ENCODE peak calls at places on chromosomes 2 and 18, in eight cellular contexts. One of them, this sample, is unnamed.

GRCh38 chr2:121241466-121241865 is 43.5 kb downstream of the TFCP2L1 start:
- DNase-seq in skeletal muscle cell: no peak
- DNase-seq in stimulated activated CD8-positive, alpha-beta memory T cell treated with anti-CD3 and anti-CD28 coated beads, Interleukin-7, amount 100 ng/mL, for 24 hours: no peak
- DNase-seq in H54: no peak
- DNase-seq in hippocampal formation: no peak
- DNase-seq in activated naive CD8-positive, alpha-beta T cell treated with anti-CD3 and anti-CD28 coated beads, Interleukin-2, amount 50 U/mL, for 24 hours: no peak
- DNase-seq in brain microvascular endothelial cell: no peak
- DNase-seq in iris pigment epithelial cell: no peak
- DNase-seq in this sample: no peak

GRCh38 chr2:11368059-11368572 is 23.7 kb upstream of the ROCK2 start:
- DNase-seq in skeletal muscle cell: no peak
- DNase-seq in stimulated activated CD8-positive, alpha-beta memory T cell treated with anti-CD3 and anti-CD28 coated beads, Interleukin-7, amount 100 ng/mL, for 24 hours: no peak
- DNase-seq in H54: no peak
- DNase-seq in hippocampal formation: no peak
- DNase-seq in activated naive CD8-positive, alpha-beta T cell treated with anti-CD3 and anti-CD28 coated beads, Interleukin-2, amount 50 U/mL, for 24 hours: no peak
- DNase-seq in brain microvascular endothelial cell: no peak
- DNase-seq in iris pigment epithelial cell: no peak
- DNase-seq in this sample: no peak

GRCh38 chr2:100780203-100781008 is 39.5 kb upstream of the NPAS2 start:
- DNase-seq in skeletal muscle cell: no peak
- DNase-seq in stimulated activated CD8-positive, alpha-beta memory T cell treated with anti-CD3 and anti-CD28 coated beads, Interleukin-7, amount 100 ng/mL, for 24 hours: no peak
- DNase-seq in H54: peak
- DNase-seq in hippocampal formation: no peak
- DNase-seq in activated naive CD8-positive, alpha-beta T cell treated with anti-CD3 and anti-CD28 coated beads, Interleukin-2, amount 50 U/mL, for 24 hours: no peak
- DNase-seq in brain microvascular endothelial cell: no peak
- DNase-seq in iris pigment epithelial cell: peak
- DNase-seq in this sample: no peak

GRCh38 chr2:174888646-174889271 is 116.4 kb downstream of the CHN1 start:
- DNase-seq in skeletal muscle cell: no peak
- DNase-seq in stimulated activated CD8-positive, alpha-beta memory T cell treated with anti-CD3 and anti-CD28 coated beads, Interleukin-7, amount 100 ng/mL, for 24 hours: no peak
- DNase-seq in H54: no peak
- DNase-seq in hippocampal formation: no peak
- DNase-seq in activated naive CD8-positive, alpha-beta T cell treated with anti-CD3 and anti-CD28 coated beads, Interleukin-2, amount 50 U/mL, for 24 hours: no peak
- DNase-seq in brain microvascular endothelial cell: peak
- DNase-seq in iris pigment epithelial cell: no peak
- DNase-seq in this sample: peak

GRCh38 chr2:3130889-3131635 is 246.6 kb downstream of the EIPR1 start:
- DNase-seq in skeletal muscle cell: no peak
- DNase-seq in stimulated activated CD8-positive, alpha-beta memory T cell treated with anti-CD3 and anti-CD28 coated beads, Interleukin-7, amount 100 ng/mL, for 24 hours: no peak
- DNase-seq in H54: no peak
- DNase-seq in hippocampal formation: no peak
- DNase-seq in activated naive CD8-positive, alpha-beta T cell treated with anti-CD3 and anti-CD28 coated beads, Interleukin-2, amount 50 U/mL, for 24 hours: no peak
- DNase-seq in brain microvascular endothelial cell: no peak
- DNase-seq in iris pigment epithelial cell: no peak
- DNase-seq in this sample: no peak

GRCh38 chr18:13576598-13576997 is 149.8 kb downstream of the FAM210A start:
- DNase-seq in skeletal muscle cell: no peak
- DNase-seq in stimulated activated CD8-positive, alpha-beta memory T cell treated with anti-CD3 and anti-CD28 coated beads, Interleukin-7, amount 100 ng/mL, for 24 hours: no peak
- DNase-seq in H54: no peak
- DNase-seq in hippocampal formation: no peak
- DNase-seq in activated naive CD8-positive, alpha-beta T cell treated with anti-CD3 and anti-CD28 coated beads, Interleukin-2, amount 50 U/mL, for 24 hours: no peak
- DNase-seq in brain microvascular endothelial cell: no peak
- DNase-seq in iris pigment epithelial cell: no peak
- DNase-seq in this sample: no peak

GRCh38 chr2:71347517-71347916 is 15.9 kb downstream of the ZNF638 start:
- DNase-seq in skeletal muscle cell: no peak
- DNase-seq in stimulated activated CD8-positive, alpha-beta memory T cell treated with anti-CD3 and anti-CD28 coated beads, Interleukin-7, amount 100 ng/mL, for 24 hours: no peak
- DNase-seq in H54: no peak
- DNase-seq in hippocampal formation: no peak
- DNase-seq in activated naive CD8-positive, alpha-beta T cell treated with anti-CD3 and anti-CD28 coated beads, Interleukin-2, amount 50 U/mL, for 24 hours: no peak
- DNase-seq in brain microvascular endothelial cell: peak
- DNase-seq in iris pigment epithelial cell: peak
- DNase-seq in this sample: peak

GRCh38 chr18:61413388-61413787 is 80.2 kb downstream of the CDH20 start:
- DNase-seq in skeletal muscle cell: no peak
- DNase-seq in stimulated activated CD8-positive, alpha-beta memory T cell treated with anti-CD3 and anti-CD28 coated beads, Interleukin-7, amount 100 ng/mL, for 24 hours: no peak
- DNase-seq in H54: no peak
- DNase-seq in hippocampal formation: peak
- DNase-seq in activated naive CD8-positive, alpha-beta T cell treated with anti-CD3 and anti-CD28 coated beads, Interleukin-2, amount 50 U/mL, for 24 hours: no peak
- DNase-seq in brain microvascular endothelial cell: no peak
- DNase-seq in iris pigment epithelial cell: no peak
- DNase-seq in this sample: no peak

GRCh38 chr18:68874361-68874760 is 76.5 kb downstream of the CCDC102B start:
- DNase-seq in skeletal muscle cell: peak
- DNase-seq in stimulated activated CD8-positive, alpha-beta memory T cell treated with anti-CD3 and anti-CD28 coated beads, Interleukin-7, amount 100 ng/mL, for 24 hours: no peak
- DNase-seq in H54: no peak
- DNase-seq in hippocampal formation: no peak
- DNase-seq in activated naive CD8-positive, alpha-beta T cell treated with anti-CD3 and anti-CD28 coated beads, Interleukin-2, amount 50 U/mL, for 24 hours: no peak
- DNase-seq in brain microvascular endothelial cell: peak
- DNase-seq in iris pigment epithelial cell: peak
- DNase-seq in this sample: no peak

GRCh38 chr2:26978061-26978596 is 7.7 kb downstream of the MAPRE3 start:
- DNase-seq in skeletal muscle cell: no peak
- DNase-seq in stimulated activated CD8-positive, alpha-beta memory T cell treated with anti-CD3 and anti-CD28 coated beads, Interleukin-7, amount 100 ng/mL, for 24 hours: no peak
- DNase-seq in H54: no peak
- DNase-seq in hippocampal formation: no peak
- DNase-seq in activated naive CD8-positive, alpha-beta T cell treated with anti-CD3 and anti-CD28 coated beads, Interleukin-2, amount 50 U/mL, for 24 hours: no peak
- DNase-seq in brain microvascular endothelial cell: no peak
- DNase-seq in iris pigment epithelial cell: no peak
- DNase-seq in this sample: no peak

GRCh38 chr18:49168970-49169619 is 218.3 kb upstream of the SMAD7 start:
- DNase-seq in skeletal muscle cell: no peak
- DNase-seq in stimulated activated CD8-positive, alpha-beta memory T cell treated with anti-CD3 and anti-CD28 coated beads, Interleukin-7, amount 100 ng/mL, for 24 hours: no peak
- DNase-seq in H54: no peak
- DNase-seq in hippocampal formation: no peak
- DNase-seq in activated naive CD8-positive, alpha-beta T cell treated with anti-CD3 and anti-CD28 coated beads, Interleukin-2, amount 50 U/mL, for 24 hours: no peak
- DNase-seq in brain microvascular endothelial cell: no peak
- DNase-seq in iris pigment epithelial cell: no peak
- DNase-seq in this sample: peak

GRCh38 chr2:121828281-121828731 is 72.9 kb downstream of the TSN start:
- DNase-seq in skeletal muscle cell: no peak
- DNase-seq in stimulated activated CD8-positive, alpha-beta memory T cell treated with anti-CD3 and anti-CD28 coated beads, Interleukin-7, amount 100 ng/mL, for 24 hours: no peak
- DNase-seq in H54: no peak
- DNase-seq in hippocampal formation: no peak
- DNase-seq in activated naive CD8-positive, alpha-beta T cell treated with anti-CD3 and anti-CD28 coated beads, Interleukin-2, amount 50 U/mL, for 24 hours: no peak
- DNase-seq in brain microvascular endothelial cell: no peak
- DNase-seq in iris pigment epithelial cell: peak
- DNase-seq in this sample: no peak

GRCh38 chr18:63892544-63892943 is 5.0 kb downstream of the SERPINB2 start:
- DNase-seq in skeletal muscle cell: no peak
- DNase-seq in stimulated activated CD8-positive, alpha-beta memory T cell treated with anti-CD3 and anti-CD28 coated beads, Interleukin-7, amount 100 ng/mL, for 24 hours: no peak
- DNase-seq in H54: no peak
- DNase-seq in hippocampal formation: no peak
- DNase-seq in activated naive CD8-positive, alpha-beta T cell treated with anti-CD3 and anti-CD28 coated beads, Interleukin-2, amount 50 U/mL, for 24 hours: no peak
- DNase-seq in brain microvascular endothelial cell: no peak
- DNase-seq in iris pigment epithelial cell: no peak
- DNase-seq in this sample: no peak

GRCh38 chr18:79332601-79333000 is 63.1 kb upstream of the NFATC1 start:
- DNase-seq in skeletal muscle cell: no peak
- DNase-seq in stimulated activated CD8-positive, alpha-beta memory T cell treated with anti-CD3 and anti-CD28 coated beads, Interleukin-7, amount 100 ng/mL, for 24 hours: no peak
- DNase-seq in H54: no peak
- DNase-seq in hippocampal formation: no peak
- DNase-seq in activated naive CD8-positive, alpha-beta T cell treated with anti-CD3 and anti-CD28 coated beads, Interleukin-2, amount 50 U/mL, for 24 hours: no peak
- DNase-seq in brain microvascular endothelial cell: no peak
- DNase-seq in iris pigment epithelial cell: no peak
- DNase-seq in this sample: no peak

This sample was measured in MM.1S.